ENCODE peak calls at places on chromosomes 11 and 22, in eight cellular contexts. B, W, I, F, E, L, V and C are unnamed samples.

GRCh38 chr11:68439355-68440065 is 21.0 kb upstream of the PPP6R3 start:
- DNase-seq in B (no peak), W (no peak), I (no peak), F (no peak), E (peak; percentile 80), L (peak; percentile 55), V (no peak), C (no peak)

GRCh38 chr22:35641494-35642120 is 6.6 kb upstream of the APOL6 start:
- DNase-seq in B (no peak), W (no peak), I (no peak), F (no peak), E (no peak), L (no peak), V (no peak), C (no peak)

GRCh38 chr11:24575392-24575791 is 78.5 kb downstream of the LUZP2 start:
- DNase-seq in B (peak; percentile 75), W (no peak), I (no peak), F (no peak), E (no peak), L (no peak), V (no peak), C (peak; percentile 75)

GRCh38 chr22:49951001-49951677 is 9.4 kb upstream of the PIM3 start:
- DNase-seq in B (no peak), W (no peak), I (peak; percentile 44), F (no peak), E (no peak), L (no peak), V (no peak), C (peak; percentile 64)

GRCh38 chr11:65498977-65499712 is at the start of gene MALAT1:
- DNase-seq in B (no peak), W (peak; percentile 89), I (peak; percentile 94), F (peak; percentile 93), E (peak; percentile 96), L (peak; percentile 95), V (peak; percentile 92), C (peak; percentile 94)

GRCh38 chr22:47621253-47621652 is 858.8 kb downstream of the TBC1D22A start:
- DNase-seq in B (no peak), W (no peak), I (no peak), F (no peak), E (no peak), L (peak; percentile 17), V (no peak), C (no peak)

GRCh38 chr11:93822359-93822758 is 28.1 kb downstream of the VSTM5 start:
- DNase-seq in B (no peak), W (no peak), I (no peak), F (no peak), E (no peak), L (no peak), V (no peak), C (no peak)

GRCh38 chr11:115151010-115151409 is 353.2 kb downstream of the CADM1 start:
- DNase-seq in B (no peak), W (no peak), I (no peak), F (no peak), E (no peak), L (no peak), V (no peak), C (no peak)

GRCh38 chr11:82003671-82004148 is 730.0 kb downstream of the FAM181B start:
- DNase-seq in B (no peak), W (no peak), I (peak; percentile 48), F (no peak), E (no peak), L (no peak), V (no peak), C (no peak)

GRCh38 chr11:12675951-12676711 is 1.9 kb downstream of the TEAD1 start:
- DNase-seq in B (no peak), W (no peak), I (no peak), F (no peak), E (peak; percentile 41), L (no peak), V (peak; percentile 33), C (peak; percentile 63)

GRCh38 chr22:17368727-17369552 is at the start of gene CECR2:
- DNase-seq in B (no peak), W (no peak), I (peak; percentile 53), F (no peak), E (peak; percentile 82), L (peak; percentile 91), V (peak; percentile 89), C (no peak)

GRCh38 chr22:24331468-24332440 is 61.1 kb downstream of the SPECC1L start:
- DNase-seq in B (no peak), W (no peak), I (no peak), F (no peak), E (no peak), L (no peak), V (no peak), C (peak; percentile 44)

GRCh38 chr11:130710442-130711101 is 205.7 kb downstream of the SNX19 start:
- DNase-seq in B (no peak), W (no peak), I (no peak), F (no peak), E (no peak), L (no peak), V (no peak), C (peak; percentile 84)

GRCh38 chr11:33616552-33616951 is 84.1 kb downstream of the C11orf91 start:
- DNase-seq in B (no peak), W (no peak), I (no peak), F (no peak), E (no peak), L (no peak), V (no peak), C (peak; percentile 69)

GRCh38 chr11:109892321-109892794 is 200.8 kb upstream of the ZC3H12C start:
- DNase-seq in B (no peak), W (no peak), I (no peak), F (no peak), E (no peak), L (no peak), V (no peak), C (no peak)

GRCh38 chr22:50576070-50576469 is 2.2 kb downstream of the CPT1B start:
- DNase-seq in B (no peak), W (no peak), I (no peak), F (no peak), E (no peak), L (no peak), V (peak; percentile 45), C (peak; percentile 44)

GRCh38 chr11:2663506-2663905 is 36.3 kb downstream of the KCNQ1OT1 start:
- DNase-seq in B (no peak), W (no peak), I (no peak), F (no peak), E (no peak), L (no peak), V (no peak), C (no peak)

GRCh38 chr11:75797796-75798195 is 17.2 kb upstream of the UVRAG start:
- DNase-seq in B (no peak), W (no peak), I (no peak), F (no peak), E (no peak), L (no peak), V (no peak), C (peak; percentile 16)

GRCh38 chr11:97888641-97889040 is 1132.1 kb upstream of the CNTN5 start:
- DNase-seq in B (no peak), W (no peak), I (no peak), F (no peak), E (no peak), L (no peak), V (no peak), C (no peak)

GRCh38 chr11:35250631-35251030 is 111.7 kb downstream of the CD44 start:
- DNase-seq in B (no peak), W (no peak), I (no peak), F (no peak), E (no peak), L (no peak), V (no peak), C (no peak)

GRCh38 chr11:5291207-5291838 is 10.4 kb downstream of the OR51B4 start:
- DNase-seq in B (no peak), W (no peak), I (peak; percentile 18), F (no peak), E (no peak), L (no peak), V (no peak), C (peak; percentile 68)

GRCh38 chr22:35648066-35649025 is at the start of gene APOL6:
- DNase-seq in B (peak; percentile 27), W (peak; percentile 65), I (peak; percentile 7), F (peak; percentile 61), E (peak; percentile 53), L (no peak), V (no peak), C (peak; percentile 76)

GRCh38 chr11:88508558-88508807 is 170.9 kb upstream of the CTSC start:
- DNase-seq in B (no peak), W (no peak), I (no peak), F (no peak), E (peak; percentile 36), L (peak; percentile 51), V (no peak), C (no peak)

GRCh38 chr22:23369054-23369685 is 188.9 kb downstream of the BCR start:
- DNase-seq in B (no peak), W (no peak), I (no peak), F (no peak), E (no peak), L (peak; percentile 22), V (no peak), C (no peak)